ENCODE peak calls at places on chromosomes 6 and 20, in four cellular contexts. B, M, P and C are unnamed samples.

GRCh38 chr6:4466769-4467480 is 309.3 kb upstream of the CDYL start:
- DNase-seq in M (no peak), B (peak), P (no peak), C (no peak)

GRCh38 chr6:11437824-11438459 is 99.6 kb upstream of the TMEM170B start:
- DNase-seq in P (no peak), B (no peak), M (no peak), C (no peak)

GRCh38 chr20:16313917-16314316 is 259.3 kb downstream of the KIF16B start:
- DNase-seq in B (no peak), P (no peak), M (no peak), C (no peak)

GRCh38 chr6:107114872-107115694 is at the start of gene BEND3:
- DNase-seq in B (peak), M (peak), P (no peak), C (peak)

GRCh38 chr20:52035498-52035897 is 156.1 kb downstream of the ZFP64 start:
- DNase-seq in P (no peak), B (peak), M (no peak), C (no peak)

GRCh38 chr20:45402946-45403345 is 5.1 kb upstream of the DBNDD2 start:
- DNase-seq in M (no peak), B (no peak), P (no peak), C (no peak)

GRCh38 chr6:106702046-106702445 is 72.7 kb downstream of the QRSL1 start:
- DNase-seq in M (no peak), B (no peak), P (no peak), C (no peak)

GRCh38 chr6:108002365-108003221 is 44.6 kb upstream of the SEC63 start:
- DNase-seq in M (no peak), P (no peak), B (no peak), C (no peak)

GRCh38 chr6:146896062-146896813 is 297.5 kb downstream of the ADGB start:
- DNase-seq in M (no peak), P (no peak), B (peak), C (no peak)

GRCh38 chr6:117237561-117237960 is 27.8 kb upstream of the VGLL2 start:
- DNase-seq in P (no peak), B (no peak), M (no peak), C (no peak)

GRCh38 chr6:35663447-35664235 is 25.1 kb downstream of the FKBP5 start:
- DNase-seq in P (no peak), B (no peak), M (no peak), C (peak)

GRCh38 chr6:72861935-72862432 is 240.1 kb downstream of the KCNQ5 start:
- DNase-seq in P (peak), M (peak), B (no peak), C (no peak)

GRCh38 chr6:142945446-142946180 is 637 bp upstream of the HIVEP2 start:
- DNase-seq in P (no peak), M (no peak), B (peak), C (peak)

GRCh38 chr20:22426772-22427171 is 157.6 kb downstream of the FOXA2 start:
- DNase-seq in M (no peak), P (no peak), B (no peak), C (no peak)

GRCh38 chr6:56708810-56709597 is 66.3 kb upstream of the DST start:
- DNase-seq in M (peak), B (peak), P (no peak), C (no peak)

GRCh38 chr6:131937219-131937618 is 14.0 kb downstream of the CCN2 start:
- DNase-seq in P (no peak), B (no peak), M (no peak), C (no peak)

GRCh38 chr6:19736066-19736465 is 101.1 kb upstream of the ID4 start:
- DNase-seq in M (no peak), P (no peak), B (no peak), C (no peak)

GRCh38 chr6:47103931-47104330 is 61.8 kb upstream of the ADGRF1 start:
- DNase-seq in P (no peak), B (no peak), M (peak), C (no peak)

GRCh38 chr6:168408504-168409136 is 32.4 kb upstream of the SMOC2 start:
- DNase-seq in M (no peak), P (no peak), B (no peak), C (no peak)

GRCh38 chr6:1695546-1696494 is 86.1 kb downstream of the FOXC1 start:
- DNase-seq in P (no peak), B (no peak), M (no peak), C (no peak)

GRCh38 chr6:136696238-136696637 is 96.0 kb downstream of the MAP3K5 start:
- DNase-seq in M (no peak), P (no peak), B (no peak), C (no peak)

GRCh38 chr6:140897804-140898573 is 1234.7 kb upstream of the GJE1 start:
- DNase-seq in M (peak), B (peak), P (no peak), C (no peak)

GRCh38 chr20:4813076-4813838 is 91.5 kb downstream of the PRND start:
- DNase-seq in B (no peak), P (peak), M (no peak), C (peak)

GRCh38 chr6:8335371-8335770 is 100.0 kb downstream of the SLC35B3 start:
- DNase-seq in M (no peak), P (no peak), B (no peak), C (no peak)

GRCh38 chr20:8094845-8095244 is 37.2 kb upstream of the PLCB1 start:
- DNase-seq in B (no peak), M (no peak), P (no peak), C (no peak)

GRCh38 chr6:130293800-130294199 is 71.0 kb upstream of the SAMD3 start:
- DNase-seq in B (peak), M (no peak), P (peak), C (peak)
- TF ChIP-seq SPI1 in B (no peak), M (no peak), P (no peak), C (no peak)

GRCh38 chr20:54044156-54044555 is 26.2 kb downstream of the BCAS1 start:
- DNase-seq in M (peak), B (peak), P (no peak), C (no peak)
- TF ChIP-seq SPI1 in M (no peak), B (no peak), P (no peak), C (no peak)

GRCh38 chr6:29008089-29008488 is 3.0 kb upstream of the ZNF311 start:
- DNase-seq in P (no peak), B (no peak), M (no peak), C (no peak)

GRCh38 chr6:29014729-29015608 is 9.9 kb upstream of the ZNF311 start:
- DNase-seq in P (no peak), M (no peak), B (no peak), C (no peak)

GRCh38 chr6:29016559-29017427 is 11.7 kb upstream of the ZNF311 start:
- DNase-seq in B (peak), P (peak), M (peak), C (peak)

GRCh38 chr6:29009358-29009757 is 4.2 kb upstream of the ZNF311 start:
- DNase-seq in P (no peak), B (no peak), M (no peak), C (no peak)

DNA sequence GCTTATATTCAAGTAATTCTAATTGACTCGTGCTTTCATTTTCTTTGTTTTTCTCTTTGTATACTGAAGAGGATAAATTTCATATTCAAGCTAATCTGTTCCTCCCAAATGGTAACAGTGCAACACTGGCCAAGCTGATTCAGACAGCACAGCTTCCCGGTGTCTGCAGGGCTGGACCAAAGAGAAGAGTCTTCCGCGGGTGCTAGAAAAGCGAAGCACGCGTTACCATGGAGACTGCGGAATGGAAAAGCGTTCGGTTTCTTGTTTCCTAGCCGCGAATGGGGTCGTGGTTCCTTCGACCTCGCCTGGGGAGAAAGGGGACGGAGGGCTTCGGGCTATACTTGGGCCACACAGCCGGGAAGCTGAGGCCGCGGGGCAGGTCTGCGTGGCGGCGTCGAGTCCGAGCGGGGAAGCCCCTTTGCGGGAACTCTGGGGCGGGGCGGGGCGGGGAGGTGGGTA is 6.2 kb upstream of the ZNF311 start:
- DNase-seq in B (peak), P (no peak), M (no peak), C (no peak)
- TF ChIP-seq SPI1 in B (no peak), P (no peak), M (no peak), C (no peak)

DNA sequence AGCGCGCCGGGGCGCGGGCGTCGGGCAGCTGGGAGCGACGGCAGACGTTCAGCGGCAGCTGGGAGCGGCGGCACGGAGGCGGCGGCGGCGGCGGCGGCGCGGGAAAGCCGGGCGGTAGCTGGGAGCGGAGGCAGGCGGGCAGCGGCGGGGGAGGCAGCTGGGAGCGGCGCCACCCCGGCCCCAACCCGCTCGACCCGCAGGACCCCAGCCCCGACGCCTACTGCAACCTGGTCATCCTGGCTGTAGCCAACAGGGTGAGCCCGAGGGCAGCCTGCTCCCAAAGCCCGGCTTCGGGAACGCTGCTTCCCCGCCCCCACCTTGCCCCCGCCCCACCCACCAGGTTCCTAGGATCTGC is 8.9 kb downstream of the CCM2L start:
- DNase-seq in M (no peak), P (no peak), B (peak), C (no peak)
- TF ChIP-seq SPI1 in M (no peak), P (no peak), B (no peak), C (no peak)

GRCh38 chr20:59992531-59992930 is 34.3 kb downstream of the CDH26 start:
- DNase-seq in B (no peak), P (no peak), M (peak), C (no peak)
- TF ChIP-seq SPI1 in B (no peak), P (no peak), M (no peak), C (no peak)

DNA sequence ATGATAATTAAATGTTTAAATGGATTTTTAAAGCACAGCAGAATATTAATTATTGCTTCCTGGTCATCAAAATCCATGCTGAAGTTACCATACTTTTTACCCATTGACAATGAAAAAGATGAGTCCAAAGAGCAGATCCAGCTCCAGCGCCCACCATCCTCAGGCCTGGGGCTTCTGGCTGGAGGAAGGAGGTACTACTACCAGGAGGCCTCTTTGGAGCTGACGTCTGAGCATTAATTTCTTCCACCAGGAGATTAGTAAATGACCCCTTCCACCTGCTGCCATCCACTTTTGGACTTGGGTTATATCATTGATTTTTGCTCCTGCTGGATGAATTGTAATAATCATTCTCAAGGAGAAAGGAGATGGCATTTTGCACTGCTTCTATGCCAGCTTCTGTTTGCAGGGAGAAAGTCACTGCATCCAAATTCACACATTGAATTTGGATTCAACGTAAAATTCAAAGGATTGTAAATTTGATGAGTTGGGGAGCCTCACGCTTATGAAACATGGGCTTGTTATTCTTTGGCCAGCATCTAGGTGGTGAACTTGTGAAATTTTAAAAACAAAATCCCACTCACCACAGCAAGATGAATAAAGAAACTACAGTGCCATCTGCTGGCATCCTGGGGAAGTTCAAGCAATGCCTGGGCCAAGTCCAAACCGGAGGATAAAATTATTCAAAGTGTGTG is 121.8 kb downstream of the SASH1 start:
- DNase-seq in M (peak), P (peak), B (peak), C (peak)
- TF ChIP-seq SPI1 in M (no peak), P (no peak), B (no peak), C (no peak)

GRCh38 chr6:39228992-39229767 is at the start of gene KCNK5:
- DNase-seq in B (peak), P (no peak), M (peak), C (peak)
- TF ChIP-seq SPI1 in B (no peak), P (no peak), M (no peak), C (no peak)